ENCODE peak calls at places on chromosomes 12 and 14, in seven cellular contexts. P, E, O, G, A, D and L are unnamed samples. For H3K4me1, the result is how much of the 10 kb centered on the place peaks cover.

GRCh38 chr14:74980746-74981661 is 21.7 kb upstream of the EIF2B2 start:
- DNase-seq in P (no peak), E (no peak), O (peak), G (peak), A (no peak), D (no peak), L (no peak)

GRCh38 chr14:70114621-70115156 is 74.1 kb downstream of the SLC8A3 start:
- DNase-seq in P (no peak), E (no peak), O (no peak), G (no peak), A (no peak), D (no peak), L (no peak)

GRCh38 chr14:93183596-93184317 is 940 bp downstream of the MOAP1 start:
- DNase-seq in P (no peak), E (no peak), O (no peak), G (no peak), A (no peak), D (peak), L (no peak)

GRCh38 chr12:52391618-52392002 is 6.2 kb upstream of the KRT84 start:
- DNase-seq in P (no peak), E (peak), O (no peak), G (peak), A (peak), D (peak), L (no peak)

GRCh38 chr12:65319680-65320193 is 41.3 kb downstream of the MSRB3 start:
- DNase-seq in P (no peak), E (no peak), O (no peak), G (no peak), A (no peak), D (no peak), L (no peak)

GRCh38 chr12:119940881-119941280 is 48.2 kb upstream of the BICDL1 start:
- DNase-seq in P (no peak), E (no peak), O (no peak), G (no peak), A (peak), D (no peak), L (no peak)

GRCh38 chr14:51283402-51283825 is 43.4 kb downstream of the TMX1 start:
- DNase-seq in P (peak), E (no peak), O (peak), G (no peak), A (peak), D (no peak), L (no peak)

GRCh38 chr12:79547735-79548347 is 142.9 kb downstream of the PAWR start:
- DNase-seq in P (peak), E (no peak), O (peak), G (no peak), A (peak), D (peak), L (no peak)

GRCh38 chr14:58107947-58108552 is 44.0 kb downstream of the ARMH4 start:
- DNase-seq in P (peak), E (no peak), O (peak), G (peak), A (peak), D (peak), L (no peak)

GRCh38 chr12:98227162-98227561 is 288.2 kb upstream of the TMPO start:
- DNase-seq in P (no peak), E (no peak), O (peak), G (no peak), A (peak), D (no peak), L (no peak)

GRCh38 chr12:27186240-27186839 is 57.7 kb upstream of the STK38L start:
- DNase-seq in P (no peak), E (no peak), O (no peak), G (no peak), A (no peak), D (no peak), L (no peak)

GRCh38 chr12:27185234-27186045 is 58.6 kb upstream of the STK38L start:
- DNase-seq in P (no peak), E (no peak), O (no peak), G (no peak), A (no peak), D (no peak), L (no peak)

GRCh38 chr12:27191531-27191930 is 52.6 kb upstream of the STK38L start:
- DNase-seq in P (no peak), E (no peak), O (no peak), G (no peak), A (no peak), D (no peak), L (no peak)

GRCh38 chr12:27190761-27191160 is 53.3 kb upstream of the STK38L start:
- DNase-seq in P (no peak), E (no peak), O (no peak), G (no peak), A (peak), D (no peak), L (no peak)

GRCh38 chr12:27187697-27188096 is 56.4 kb upstream of the STK38L start:
- DNase-seq in P (no peak), E (no peak), O (no peak), G (no peak), A (no peak), D (no peak), L (no peak)
- H3K4me1 ChIP-seq in P (under half), E (under half), O (under half), G (under half), A (under half), D (under half), L (under half)

GRCh38 chr12:29241821-29242591 is 92.9 kb downstream of the FAR2 start:
- DNase-seq in P (peak), E (peak), O (no peak), G (peak), A (no peak), D (peak), L (no peak)
- TF ChIP-seq POLR2A in P (no peak), E (no peak), O (no peak), G (no peak), A (no peak), D (no peak), L (no peak)

GRCh38 chr12:55719371-55719770 is 822 bp upstream of the RDH5 start:
- DNase-seq in P (no peak), E (no peak), O (no peak), G (no peak), A (no peak), D (no peak), L (no peak)
- H3K4me1 ChIP-seq in P (half or more), E (half or more), O (under half), G (half or more), A (half or more), D (half or more), L (under half)

GRCh38 chr14:89618309-89618708 is 201.3 kb upstream of the FOXN3 start:
- DNase-seq in P (no peak), E (no peak), O (no peak), G (no peak), A (no peak), D (peak), L (no peak)

GRCh38 chr14:89616425-89617141 is 199.6 kb upstream of the FOXN3 start:
- DNase-seq in P (no peak), E (no peak), O (no peak), G (no peak), A (no peak), D (no peak), L (no peak)

GRCh38 chr14:89617142-89617460 is 200.1 kb upstream of the FOXN3 start:
- DNase-seq in P (no peak), E (no peak), O (no peak), G (no peak), A (no peak), D (no peak), L (no peak)

GRCh38 chr14:89618821-89619551 is 202.0 kb upstream of the FOXN3 start:
- DNase-seq in P (peak), E (peak), O (peak), G (peak), A (peak), D (peak), L (no peak)

GRCh38 chr14:89617471-89618291 is 200.6 kb upstream of the FOXN3 start:
- DNase-seq in P (peak), E (no peak), O (no peak), G (peak), A (no peak), D (peak), L (no peak)
- TF ChIP-seq POLR2A in P (no peak), E (no peak), O (no peak), G (peak), A (no peak), D (peak), L (no peak)

DNA sequence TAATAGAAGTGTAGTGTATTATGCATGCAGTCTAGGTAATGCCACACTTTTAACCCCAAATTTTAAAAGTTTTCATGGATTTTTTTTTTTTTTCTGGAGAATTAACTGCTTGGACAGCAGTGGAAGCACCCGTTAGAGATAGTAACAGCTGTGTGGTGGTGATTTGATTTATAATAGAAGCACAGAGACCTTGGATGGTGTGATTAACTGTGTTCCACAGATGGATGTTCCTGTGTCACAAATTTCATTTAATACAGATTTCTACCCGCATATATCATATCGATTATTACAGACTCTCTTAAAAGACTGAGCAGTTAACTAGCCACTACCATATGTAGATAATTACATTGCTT is 47.0 kb downstream of the IFT81 start:
- DNase-seq in P (no peak), E (no peak), O (no peak), G (no peak), A (no peak), D (no peak), L (no peak)
- H3K4me1 ChIP-seq in P (under half), E (under half), O (under half), G (under half), A (under half), D (under half), L (under half)

GRCh38 chr14:102279282-102279681 is 25.7 kb downstream of the MOK start:
- DNase-seq in P (no peak), E (no peak), O (no peak), G (no peak), A (no peak), D (no peak), L (no peak)

GRCh38 chr14:102278631-102278935 is 26.4 kb downstream of the MOK start:
- DNase-seq in P (no peak), E (no peak), O (no peak), G (no peak), A (no peak), D (no peak), L (no peak)

GRCh38 chr14:102279688-102280348 is 25.1 kb downstream of the MOK start:
- DNase-seq in P (no peak), E (no peak), O (no peak), G (no peak), A (peak), D (no peak), L (no peak)

GRCh38 chr14:102277874-102278630 is 26.9 kb downstream of the MOK start:
- DNase-seq in P (no peak), E (no peak), O (no peak), G (no peak), A (no peak), D (no peak), L (no peak)

GRCh38 chr14:102280376-102280962 is 24.5 kb downstream of the MOK start:
- DNase-seq in P (no peak), E (no peak), O (no peak), G (no peak), A (peak), D (no peak), L (no peak)
- TF ChIP-seq POLR2A in P (no peak), E (no peak), O (no peak), G (no peak), A (no peak), D (no peak), L (no peak)

GRCh38 chr12:45170456-45171042 is 45.3 kb upstream of the ANO6 start:
- DNase-seq in P (peak), E (peak), O (peak), G (peak), A (peak), D (peak), L (no peak)

GRCh38 chr12:45168976-45169375 is 46.9 kb upstream of the ANO6 start:
- DNase-seq in P (no peak), E (no peak), O (no peak), G (no peak), A (no peak), D (no peak), L (no peak)

GRCh38 chr12:45166056-45166455 is 49.8 kb upstream of the ANO6 start:
- DNase-seq in P (no peak), E (no peak), O (no peak), G (no peak), A (no peak), D (no peak), L (no peak)

GRCh38 chr12:45165284-45165683 is 50.6 kb upstream of the ANO6 start:
- DNase-seq in P (no peak), E (no peak), O (no peak), G (no peak), A (no peak), D (no peak), L (no peak)
- H3K4me1 ChIP-seq in P (under half), E (under half), O (under half), G (under half), A (under half), D (under half), L (under half)

GRCh38 chr14:73786942-73787759 is 64.5 kb upstream of the PTGR2 start:
- DNase-seq in P (no peak), E (peak), O (peak), G (peak), A (peak), D (peak), L (no peak)

GRCh38 chr14:73787760-73788508 is 63.7 kb upstream of the PTGR2 start:
- DNase-seq in P (no peak), E (no peak), O (no peak), G (no peak), A (no peak), D (no peak), L (no peak)

GRCh38 chr14:73786632-73786941 is 65.0 kb upstream of the PTGR2 start:
- DNase-seq in P (no peak), E (peak), O (no peak), G (no peak), A (peak), D (peak), L (no peak)

GRCh38 chr14:73789996-73790581 is 61.5 kb upstream of the PTGR2 start:
- DNase-seq in P (peak), E (peak), O (no peak), G (peak), A (no peak), D (peak), L (no peak)

GRCh38 chr14:73788871-73789590 is 62.6 kb upstream of the PTGR2 start:
- DNase-seq in P (no peak), E (no peak), O (no peak), G (no peak), A (no peak), D (no peak), L (no peak)
- TF ChIP-seq POLR2A in P (no peak), E (no peak), O (no peak), G (no peak), A (no peak), D (no peak), L (no peak)